ENCODE peak calls at places on chromosomes 6 and 20, in ten cellular contexts. One of them, this sample, is unnamed.
A peak's percentile ranks its signal among the peaks of the same experiment; 100 is the strongest.

GRCh38 chr6:157847846-157848245 is 24.8 kb downstream of the SNX9 start:
- DNase-seq in left ventricle myocardium inferior: no peak
- DNase-seq in C1 segment of cervical spinal cord: no peak
- DNase-seq in endothelial cell: no peak
- DNase-seq in WTC11: no peak
- DNase-seq in NAMALWA: no peak
- DNase-seq in H9: no peak
- DNase-seq in HepG2: no peak
- DNase-seq in T-cell: no peak
- DNase-seq in adrenal gland: no peak
- DNase-seq in this sample: no peak

GRCh38 chr6:67431076-67431475 is 1204.0 kb upstream of the ADGRB3 start:
- DNase-seq in H9: no peak
- DNase-seq in left ventricle myocardium inferior: no peak
- DNase-seq in C1 segment of cervical spinal cord: no peak
- DNase-seq in WTC11: no peak
- DNase-seq in endothelial cell: no peak
- DNase-seq in HepG2: no peak
- DNase-seq in adrenal gland: no peak
- DNase-seq in T-cell: no peak
- DNase-seq in NAMALWA: no peak
- DNase-seq in this sample: no peak

GRCh38 chr20:58713801-58714339 is 21.3 kb downstream of the NPEPL1 start:
- DNase-seq in HepG2: no peak
- DNase-seq in endothelial cell: no peak
- DNase-seq in left ventricle myocardium inferior: peak; percentile 7
- DNase-seq in C1 segment of cervical spinal cord: no peak
- DNase-seq in T-cell: no peak
- DNase-seq in NAMALWA: no peak
- DNase-seq in WTC11: peak; percentile 5
- DNase-seq in adrenal gland: peak; percentile 48
- DNase-seq in H9: peak; percentile 18
- DNase-seq in this sample: peak; percentile 4

GRCh38 chr20:32762754-32763201 is 593 bp downstream of the DNMT3B start:
- DNase-seq in HepG2: no peak
- DNase-seq in C1 segment of cervical spinal cord: no peak
- DNase-seq in left ventricle myocardium inferior: no peak
- DNase-seq in endothelial cell: peak; percentile 30
- DNase-seq in NAMALWA: peak; percentile 41
- DNase-seq in T-cell: no peak
- DNase-seq in WTC11: no peak
- DNase-seq in H9: no peak
- DNase-seq in adrenal gland: no peak
- DNase-seq in this sample: peak; percentile 38

GRCh38 chr6:20669571-20670314 is 135.5 kb downstream of the CDKAL1 start:
- DNase-seq in T-cell: no peak
- DNase-seq in WTC11: no peak
- DNase-seq in adrenal gland: no peak
- DNase-seq in HepG2: no peak
- DNase-seq in endothelial cell: no peak
- DNase-seq in left ventricle myocardium inferior: no peak
- DNase-seq in C1 segment of cervical spinal cord: no peak
- DNase-seq in H9: no peak
- DNase-seq in NAMALWA: no peak
- DNase-seq in this sample: no peak

GRCh38 chr6:49550413-49551125 is at the start of gene C6orf141:
- DNase-seq in T-cell: peak; percentile 1
- DNase-seq in adrenal gland: no peak
- DNase-seq in HepG2: no peak
- DNase-seq in left ventricle myocardium inferior: no peak
- DNase-seq in NAMALWA: no peak
- DNase-seq in C1 segment of cervical spinal cord: no peak
- DNase-seq in H9: peak; percentile 90
- DNase-seq in endothelial cell: peak; percentile 21
- DNase-seq in WTC11: peak; percentile 83
- DNase-seq in this sample: no peak

GRCh38 chr6:38269773-38270172 is 370.0 kb downstream of the BTBD9 start:
- DNase-seq in endothelial cell: no peak
- DNase-seq in C1 segment of cervical spinal cord: no peak
- DNase-seq in T-cell: no peak
- DNase-seq in H9: no peak
- DNase-seq in adrenal gland: no peak
- DNase-seq in WTC11: no peak
- DNase-seq in left ventricle myocardium inferior: no peak
- DNase-seq in NAMALWA: no peak
- DNase-seq in HepG2: no peak
- DNase-seq in this sample: no peak

GRCh38 chr6:2839195-2839981 is 2.3 kb downstream of the SERPINB1 start:
- DNase-seq in NAMALWA: no peak
- DNase-seq in WTC11: no peak
- DNase-seq in HepG2: peak; percentile 98
- DNase-seq in C1 segment of cervical spinal cord: no peak
- DNase-seq in T-cell: no peak
- DNase-seq in endothelial cell: no peak
- DNase-seq in H9: no peak
- DNase-seq in adrenal gland: no peak
- DNase-seq in left ventricle myocardium inferior: no peak
- DNase-seq in this sample: no peak

GRCh38 chr6:150272264-150272975 is 96.4 kb upstream of the IYD start:
- DNase-seq in adrenal gland: no peak
- DNase-seq in C1 segment of cervical spinal cord: no peak
- DNase-seq in endothelial cell: no peak
- DNase-seq in T-cell: no peak
- DNase-seq in H9: no peak
- DNase-seq in WTC11: no peak
- DNase-seq in NAMALWA: no peak
- DNase-seq in left ventricle myocardium inferior: no peak
- DNase-seq in HepG2: no peak
- DNase-seq in this sample: no peak

GRCh38 chr6:168030881-168031280 is 33.4 kb downstream of the KIF25 start:
- DNase-seq in NAMALWA: no peak
- DNase-seq in endothelial cell: no peak
- DNase-seq in C1 segment of cervical spinal cord: no peak
- DNase-seq in WTC11: no peak
- DNase-seq in adrenal gland: no peak
- DNase-seq in H9: no peak
- DNase-seq in left ventricle myocardium inferior: no peak
- DNase-seq in HepG2: no peak
- DNase-seq in T-cell: no peak
- DNase-seq in this sample: peak; percentile 63

This sample was measured in SJCRH30.